ENCODE peak calls at places on chromosomes 4 and X, in four cellular contexts. O is GM12878, C is endothelial cell of umbilical vein, X is K562. K is an unnamed sample.

GRCh38 chr4:41256740-41257256 is at the start of gene UCHL1:
- DNase-seq in O (no peak), X (no peak), C (peak; percentile 62), K (peak; percentile 94)

GRCh38 chr4:2081540-2081939 is 22.4 kb downstream of the NAT8L start:
- DNase-seq in O (no peak), X (no peak), C (no peak), K (no peak)

GRCh38 chr4:144778364-144778763 is 132.4 kb downstream of the HHIP start:
- DNase-seq in O (no peak), X (no peak), C (no peak), K (no peak)

GRCh38 chr4:167614866-167615265 is 380.6 kb upstream of the SPOCK3 start:
- DNase-seq in X (no peak), C (no peak), O (no peak), K (no peak)

GRCh38 chrX:18792828-18793227 is 85.4 kb downstream of the PPEF1 start:
- DNase-seq in X (no peak), O (no peak), C (peak; percentile 53), K (no peak)

GRCh38 chr4:3315566-3315965 is 22.7 kb downstream of the RGS12 start:
- DNase-seq in C (no peak), O (no peak), X (no peak), K (no peak)

GRCh38 chrX:50697691-50698090 is 116.3 kb downstream of the SHROOM4 start:
- DNase-seq in X (no peak), C (peak; percentile 75), O (no peak), K (peak; percentile 79)

GRCh38 chr4:3747582-3747906 is 18.6 kb upstream of the ADRA2C start:
- DNase-seq in X (peak; percentile 47), C (no peak), O (no peak), K (no peak)

GRCh38 chrX:110436497-110436896 is 77.8 kb downstream of the RTL9 start:
- DNase-seq in O (no peak), C (no peak), X (no peak), K (no peak)

GRCh38 chr4:118682928-118683327 is 2.3 kb upstream of the METTL14 start:
- DNase-seq in C (no peak), X (peak; percentile 43), O (no peak), K (peak; percentile 41)

GRCh38 chr4:99815597-99816011 is 1.0 kb upstream of the DAPP1 start:
- DNase-seq in C (no peak), X (no peak), O (no peak), K (peak; percentile 20)

GRCh38 chrX:10106801-10107200 is 50.0 kb upstream of the CLCN4 start:
- DNase-seq in C (no peak), X (no peak), O (no peak), K (no peak)

GRCh38 chr4:163330828-163331628 is 1.4 kb downstream of the NPY1R start:
- DNase-seq in X (no peak), O (no peak), C (no peak), K (no peak)

GRCh38 chr4:2286904-2287593 is 25.1 kb upstream of the MXD4 start:
- DNase-seq in C (no peak), X (no peak), O (no peak), K (peak; percentile 4)

GRCh38 chr4:3360741-3361140 is 67.9 kb downstream of the RGS12 start:
- DNase-seq in C (no peak), X (no peak), O (no peak), K (no peak)

GRCh38 chrX:1380672-1381233 is 11.2 kb downstream of the SLC25A6 start:
- DNase-seq in X (no peak), O (no peak), C (no peak), K (no peak)

GRCh38 chr4:186887211-186887785 is 163.6 kb upstream of the FAT1 start:
- DNase-seq in X (no peak), C (no peak), O (no peak), K (no peak)

GRCh38 chrX:17414839-17415238 is 39.8 kb downstream of the NHS start:
- DNase-seq in C (no peak), O (no peak), X (no peak), K (no peak)

GRCh38 chr4:112296949-112297483 is at the start of gene ALPK1:
- DNase-seq in C (peak; percentile 82), X (peak; percentile 17), O (no peak), K (peak; percentile 94)

GRCh38 chrX:97835969-97836368 is 952.3 kb downstream of the RPA4 start:
- DNase-seq in X (no peak), C (no peak), O (no peak), K (no peak)

GRCh38 chrX:17768997-17769396 is 31.7 kb downstream of the SCML1 start:
- DNase-seq in C (no peak), X (no peak), O (no peak), K (no peak)

GRCh38 chrX:38409289-38409688 is 56.9 kb downstream of the OTC start:
- DNase-seq in C (no peak), X (no peak), O (no peak), K (no peak)

GRCh38 chr4:106529348-106530033 is 160.9 kb upstream of the GIMD1 start:
- DNase-seq in O (no peak), C (peak; percentile 72), X (no peak), K (peak; percentile 1)

GRCh38 chr4:108359130-108359709 is 190.5 kb upstream of the LEF1 start:
- DNase-seq in C (no peak), X (no peak), O (no peak), K (no peak)

GRCh38 chr4:139988863-139989765 is 164.9 kb downstream of the MAML3 start:
- DNase-seq in X (no peak), C (peak; percentile 97), O (no peak), K (peak; percentile 97)

DNA sequence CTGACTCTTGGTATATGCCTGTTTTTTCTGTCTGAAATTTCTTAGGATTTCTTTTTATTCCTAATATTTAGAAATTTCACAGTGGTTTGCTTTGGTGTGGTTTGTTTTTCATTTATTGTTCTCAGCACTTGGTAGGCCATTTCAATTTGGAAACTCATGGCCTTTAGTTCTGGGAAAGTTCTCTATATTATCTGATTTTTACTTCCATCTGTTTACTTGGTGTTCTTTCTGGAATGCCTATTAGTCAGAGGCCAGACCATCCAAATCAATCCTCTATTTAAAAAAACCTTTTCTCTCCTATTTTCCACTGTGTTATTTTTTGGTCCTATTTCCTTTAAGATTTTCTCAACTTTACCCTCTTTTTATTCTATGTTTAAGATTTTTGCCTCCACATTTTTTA is 188.1 kb upstream of the SFRP2 start:
- DNase-seq in X (no peak), O (no peak), C (no peak), K (no peak)
- TF ChIP-seq FOS in X (no peak), O (no peak), C (no peak), K (no peak)

GRCh38 chrX:31540313-31540712 is 468.5 kb upstream of the FTHL17 start:
- DNase-seq in C (peak; percentile 11), X (no peak), O (no peak), K (no peak)
- TF ChIP-seq FOS in C (no peak), X (no peak), O (no peak), K (no peak)

GRCh38 chrX:13775837-13776236 is 41.1 kb downstream of the GPM6B start:
- DNase-seq in O (no peak), X (no peak), C (no peak), K (no peak)
- TF ChIP-seq FOS in O (no peak), X (no peak), C (no peak), K (no peak)

DNA sequence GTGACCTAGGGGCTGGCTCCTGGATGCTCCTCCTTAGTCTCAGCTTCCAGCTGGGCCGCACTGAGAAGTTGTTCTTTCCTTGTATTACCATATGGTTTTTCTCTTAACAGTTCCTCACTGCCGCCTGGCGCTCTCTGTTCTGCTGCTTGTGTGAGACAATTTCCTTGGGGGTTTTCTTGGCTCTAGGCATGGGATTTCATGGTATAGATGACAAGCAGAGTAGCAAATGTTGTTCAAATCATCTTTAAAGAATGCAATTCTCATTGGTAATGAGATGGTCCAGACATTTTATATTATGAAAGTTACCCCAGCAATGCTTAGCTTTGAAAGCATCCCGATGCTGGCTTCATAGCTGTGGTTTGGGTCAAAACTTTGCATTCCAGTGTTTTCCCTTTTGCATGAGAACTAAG is 37.6 kb downstream of the SEPTIN11 start:
- DNase-seq in X (no peak), C (no peak), O (no peak), K (peak; percentile 99)
- TF ChIP-seq FOS in X (no peak), C (no peak), O (no peak), K (peak; percentile 34)